ENCODE peak calls at places on chromosomes 12 and 14, in nine cellular contexts. P is dorsolateral prefrontal cortex, I is IMR-90, M is fibroblast of the aortic adventitia, O is Peyer's patch, J is WERI-Rb-1, E is heart right ventricle, B is HCT116, D is A549. U is an unnamed sample.

GRCh38 chr12:66237505-66238175 is 48.6 kb downstream of the IRAK3 start:
- DNase-seq in D (no peak), B (no peak), P (no peak), O (no peak), E (no peak), J (no peak), I (no peak), M (no peak), U (no peak)

GRCh38 chr14:102015771-102016170 is 51.4 kb downstream of the DYNC1H1 start:
- DNase-seq in E (no peak), O (no peak), I (no peak), D (no peak), J (no peak), M (no peak), P (no peak), B (no peak), U (no peak)

GRCh38 chr14:105841022-105842009 is 314.9 kb downstream of the TMEM121 start:
- DNase-seq in O (no peak), D (no peak), M (no peak), E (no peak), J (no peak), B (no peak), I (no peak), P (peak), U (no peak)

GRCh38 chr12:42090899-42091298 is 53.8 kb downstream of the GXYLT1 start:
- DNase-seq in P (no peak), D (no peak), I (peak), M (peak), E (no peak), B (no peak), O (no peak), J (no peak), U (no peak)

GRCh38 chr14:53956427-53957201 is at the start of gene BMP4:
- DNase-seq in P (no peak), O (peak), J (no peak), B (peak), E (peak), M (peak), I (peak), D (no peak), U (no peak)

GRCh38 chr12:64746663-64747062 is 12.5 kb downstream of the GNS start:
- DNase-seq in D (no peak), E (no peak), O (no peak), I (peak), B (no peak), M (peak), P (no peak), J (no peak), U (no peak)

GRCh38 chr12:96907681-96908163 is 665 bp downstream of the NEDD1 start:
- DNase-seq in B (no peak), D (peak), O (no peak), E (no peak), M (peak), I (peak), J (peak), P (no peak), U (no peak)

GRCh38 chr14:104796682-104797081 is 1.1 kb upstream of the AKT1 start:
- DNase-seq in B (no peak), M (no peak), D (no peak), J (no peak), P (no peak), I (no peak), O (no peak), E (no peak), U (no peak)

GRCh38 chr14:96565811-96566210 is 63.6 kb downstream of the PAPOLA start:
- DNase-seq in M (no peak), I (no peak), B (no peak), E (no peak), J (no peak), O (no peak), D (no peak), P (no peak), U (no peak)

GRCh38 chr14:68843471-68844209 is 50.8 kb upstream of the ZFP36L1 start:
- DNase-seq in P (peak), D (peak), E (peak), M (peak), B (peak), O (peak), I (peak), J (peak), U (peak)

GRCh38 chr14:70684030-70684429 is 42.3 kb downstream of the TTC9 start:
- DNase-seq in M (no peak), O (no peak), J (no peak), P (no peak), I (no peak), D (no peak), E (no peak), B (no peak), U (no peak)

GRCh38 chr12:56931474-56931978 is 2.7 kb downstream of the SDR9C7 start:
- DNase-seq in B (peak), I (peak), M (peak), O (no peak), J (peak), P (no peak), D (no peak), E (no peak), U (peak)

GRCh38 chr12:117968084-117968789 is 553 bp downstream of the KSR2 start:
- DNase-seq in J (no peak), O (no peak), M (no peak), P (no peak), D (no peak), B (no peak), E (no peak), I (no peak), U (no peak)

GRCh38 chr12:117967043-117967442 is 1.7 kb downstream of the KSR2 start:
- DNase-seq in J (no peak), M (no peak), E (no peak), I (no peak), D (no peak), P (no peak), B (no peak), O (no peak), U (no peak)

GRCh38 chr12:117970334-117970733 is 1.5 kb upstream of the KSR2 start:
- DNase-seq in B (no peak), O (no peak), D (no peak), M (no peak), E (no peak), J (no peak), I (no peak), P (no peak), U (no peak)

GRCh38 chr12:117967512-117967911 is 1.3 kb downstream of the KSR2 start:
- DNase-seq in D (no peak), J (no peak), M (no peak), O (no peak), P (no peak), B (no peak), I (no peak), E (no peak), U (no peak)

GRCh38 chr12:117968826-117969659 is at the start of gene KSR2:
- DNase-seq in M (peak), I (no peak), J (peak), B (peak), P (peak), D (peak), E (no peak), O (peak), U (peak)
- H3K4me3 ChIP-seq in M (peak), I (no peak), J (peak), B (peak), P (peak), D (peak), E (peak), O (peak), U (peak)

GRCh38 chr14:52044791-52045522 is 23.9 kb downstream of the NID2 start:
- DNase-seq in J (no peak), D (no peak), O (no peak), E (no peak), M (peak), I (peak), P (no peak), B (no peak), U (peak)
- TF ChIP-seq CTCF in J (no peak), D (no peak), O (no peak), E (no peak), M (no peak), I (no peak), P (no peak), B (no peak), U (no peak)

GRCh38 chr12:109731231-109731731 is 17.7 kb downstream of the FAM222A start:
- DNase-seq in B (no peak), I (no peak), M (no peak), P (peak), O (peak), E (no peak), D (no peak), J (peak), U (no peak)

GRCh38 chr12:109730306-109731145 is 16.9 kb downstream of the FAM222A start:
- DNase-seq in E (no peak), D (no peak), M (no peak), B (no peak), I (no peak), O (no peak), P (peak), J (no peak), U (no peak)

GRCh38 chr12:109727746-109728726 is 14.4 kb downstream of the FAM222A start:
- DNase-seq in B (no peak), M (no peak), P (peak), D (no peak), J (no peak), E (no peak), I (no peak), O (no peak), U (no peak)

GRCh38 chr12:109728921-109729836 is 15.6 kb downstream of the FAM222A start:
- DNase-seq in O (no peak), P (peak), I (no peak), M (no peak), J (no peak), E (no peak), D (no peak), B (no peak), U (no peak)

GRCh38 chr12:109729837-109730200 is 16.2 kb downstream of the FAM222A start:
- DNase-seq in B (no peak), E (no peak), D (no peak), J (no peak), M (no peak), I (no peak), P (peak), O (no peak), U (no peak)
- H3K4me3 ChIP-seq in B (no peak), E (no peak), D (no peak), J (no peak), M (no peak), I (no peak), P (peak), O (no peak), U (no peak)

GRCh38 chr12:114841557-114842251 is 157.7 kb upstream of the TBX3 start:
- DNase-seq in E (no peak), O (no peak), I (no peak), M (no peak), P (no peak), D (no peak), J (no peak), B (peak), U (no peak)

GRCh38 chr12:114838480-114838879 is 154.5 kb upstream of the TBX3 start:
- DNase-seq in P (no peak), M (no peak), O (no peak), B (no peak), D (no peak), J (no peak), E (no peak), I (no peak), U (no peak)

GRCh38 chr12:114835031-114835430 is 151.1 kb upstream of the TBX3 start:
- DNase-seq in O (no peak), D (no peak), E (no peak), B (no peak), P (no peak), J (no peak), M (peak), I (peak), U (no peak)

GRCh38 chr12:114834621-114835020 is 150.6 kb upstream of the TBX3 start:
- DNase-seq in I (peak), E (no peak), B (no peak), D (no peak), P (no peak), J (no peak), M (peak), O (no peak), U (no peak)

DNA sequence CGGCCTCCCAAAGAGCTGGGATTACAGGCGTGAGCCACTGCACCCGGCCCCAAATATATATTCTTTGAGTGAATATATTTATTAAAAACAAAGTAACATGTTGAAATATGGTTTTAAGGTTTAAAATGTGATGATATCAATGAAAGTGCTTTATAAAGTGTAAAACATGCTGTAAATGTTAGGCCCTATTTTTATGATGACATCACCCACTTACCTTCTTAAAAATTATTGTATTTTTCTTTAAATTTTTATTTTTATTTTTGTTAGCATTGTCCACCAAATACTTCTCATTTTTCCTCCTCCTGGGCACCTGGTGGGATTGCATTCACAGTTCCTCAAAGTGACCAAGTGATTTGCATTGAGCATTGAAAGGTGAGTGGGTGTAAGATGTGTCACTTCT is 152.6 kb upstream of the TBX3 start:
- DNase-seq in D (no peak), B (no peak), M (no peak), O (no peak), E (no peak), I (no peak), J (no peak), P (no peak), U (no peak)
- TF ChIP-seq CTCF in D (no peak), B (no peak), M (no peak), O (no peak), E (no peak), I (no peak), J (no peak), P (no peak), U (no peak)

DNA sequence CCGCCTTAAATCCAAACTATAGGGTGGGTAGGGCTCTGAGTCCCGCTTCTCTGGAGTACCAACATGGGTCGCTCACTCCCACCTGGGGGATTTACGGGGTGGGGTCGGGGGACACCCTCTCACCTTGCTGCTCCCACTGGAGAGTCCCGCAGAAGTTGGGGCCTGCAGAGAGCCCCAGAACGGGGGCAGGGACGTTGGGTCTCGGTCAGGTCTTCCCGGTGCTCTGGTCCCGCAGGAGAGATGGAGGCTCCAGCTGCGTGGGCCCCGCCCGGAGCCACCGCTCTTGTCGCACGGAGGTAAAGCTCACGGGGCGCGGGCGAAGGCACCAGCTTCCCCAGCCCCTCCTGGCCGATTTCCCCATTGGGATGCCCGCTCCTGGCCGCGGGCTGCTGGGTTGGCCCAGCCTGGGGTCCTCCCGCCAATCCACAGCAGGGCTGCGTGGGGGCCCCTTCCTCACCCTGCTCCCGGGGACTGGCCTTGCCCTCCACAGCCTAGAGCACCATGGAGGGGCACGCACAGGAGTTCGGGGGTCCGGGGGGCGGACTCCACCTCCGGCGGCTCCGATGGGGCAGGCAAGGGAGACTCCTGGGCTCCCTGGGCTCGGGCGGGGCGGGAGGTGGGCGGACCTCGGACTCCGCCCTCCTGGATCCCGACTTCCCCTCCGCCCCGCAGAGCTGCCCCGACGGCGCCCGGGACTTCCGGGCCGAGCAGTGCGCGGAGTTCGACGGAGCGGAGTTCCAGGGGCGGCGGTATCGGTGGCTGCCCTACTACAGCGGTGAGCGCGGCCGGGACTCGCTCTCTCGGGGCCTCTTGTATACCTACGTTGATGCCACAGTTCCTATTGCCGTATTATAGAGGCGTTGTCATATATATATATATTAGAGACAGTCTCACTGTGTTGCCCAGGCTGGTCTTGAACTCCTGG is 8.4 kb downstream of the PAPLN start:
- DNase-seq in M (peak), D (no peak), J (no peak), E (peak), I (no peak), O (peak), B (no peak), P (no peak), U (no peak)
- H3K4me3 ChIP-seq in M (peak), D (no peak), J (no peak), E (peak), I (peak), O (peak), B (no peak), P (peak), U (peak)

GRCh38 chr14:91366749-91367148 is 50.9 kb downstream of the CCDC88C start:
- DNase-seq in J (no peak), M (no peak), D (no peak), E (no peak), O (no peak), P (no peak), B (no peak), I (no peak), U (no peak)

GRCh38 chr14:91365552-91365951 is 52.1 kb downstream of the CCDC88C start:
- DNase-seq in J (no peak), O (no peak), E (no peak), B (no peak), I (no peak), M (no peak), P (no peak), D (no peak), U (no peak)

GRCh38 chr14:91364524-91365270 is 52.9 kb downstream of the CCDC88C start:
- DNase-seq in M (no peak), P (no peak), J (no peak), O (no peak), E (no peak), B (no peak), D (no peak), I (no peak), U (no peak)

GRCh38 chr14:91361236-91361811 is 56.3 kb downstream of the CCDC88C start:
- DNase-seq in O (peak), E (no peak), P (no peak), B (no peak), J (no peak), D (no peak), I (peak), M (peak), U (peak)

GRCh38 chr14:91363776-91364523 is 53.7 kb downstream of the CCDC88C start:
- DNase-seq in B (no peak), D (no peak), O (no peak), J (no peak), P (no peak), I (no peak), E (no peak), M (no peak), U (no peak)
- TF ChIP-seq CTCF in B (no peak), D (no peak), O (no peak), J (no peak), P (no peak), I (no peak), E (no peak), M (no peak), U (no peak)

U was measured in retinal pigment epithelial cell.